ENCODE peak calls at places on chromosome 3, in four cellular contexts. B is ascending aorta, N is left ventricle myocardium inferior, S is right lobe of liver. G is an unnamed sample.
A peak's percentile ranks its signal among the peaks of the same experiment; 100 is the strongest.

GRCh38 chr3:133476971-133477375 is 77.1 kb downstream of the BFSP2 start:
- DNase-seq in B (no peak), N (no peak), S (no peak), G (no peak)

GRCh38 chr3:134445631-134446030 is 40.2 kb downstream of the ANAPC13 start:
- DNase-seq in N (no peak), B (no peak), S (no peak), G (peak; percentile 36)

GRCh38 chr3:150300376-150300775 is 107.7 kb upstream of the TSC22D2 start:
- DNase-seq in N (no peak), B (no peak), S (no peak), G (no peak)

GRCh38 chr3:160869825-160870224 is 113.8 kb downstream of the PPM1L start:
- DNase-seq in B (no peak), N (peak; percentile 19), S (peak; percentile 70), G (no peak)

GRCh38 chr3:126911162-126912026 is 71.5 kb upstream of the PLXNA1 start:
- DNase-seq in S (no peak), N (peak; percentile 29), B (peak; percentile 42), G (peak; percentile 97)

GRCh38 chr3:160091441-160091840 is 102.8 kb downstream of the IL12A start:
- DNase-seq in S (no peak), B (no peak), N (no peak), G (no peak)

GRCh38 chr3:138747229-138747628 is 87.5 kb downstream of the PIK3CB start:
- DNase-seq in B (no peak), S (no peak), N (no peak), G (peak; percentile 23)

GRCh38 chr3:8938021-8938420 is 25.3 kb downstream of the RAD18 start:
- DNase-seq in N (no peak), S (no peak), B (no peak), G (peak; percentile 36)

GRCh38 chr3:17444865-17445264 is 297.6 kb downstream of the TBC1D5 start:
- DNase-seq in N (no peak), B (no peak), S (no peak), G (no peak)

GRCh38 chr3:185071401-185071800 is 81.5 kb downstream of the C3orf70 start:
- DNase-seq in N (no peak), S (no peak), B (no peak), G (no peak)

GRCh38 chr3:183391460-183391859 is 37.0 kb downstream of the MCF2L2 start:
- DNase-seq in B (no peak), N (no peak), S (no peak), G (no peak)

GRCh38 chr3:111831840-111832239 is 27.2 kb upstream of the PHLDB2 start:
- DNase-seq in B (no peak), S (no peak), N (no peak), G (peak; percentile 83)

GRCh38 chr3:112822116-112823055 is 24.3 kb downstream of the CD200R1L start:
- DNase-seq in N (no peak), S (no peak), B (no peak), G (no peak)

GRCh38 chr3:134373942-134374790 is at the start of gene AMOTL2:
- DNase-seq in N (peak; percentile 91), B (no peak), S (peak; percentile 93), G (peak; percentile 94)

GRCh38 chr3:197801801-197802504 is 10.9 kb downstream of the LRCH3 start:
- DNase-seq in N (no peak), S (no peak), B (no peak), G (peak; percentile 39)

GRCh38 chr3:51718547-51719412 is 11.9 kb downstream of the GRM2 start:
- DNase-seq in N (peak; percentile 49), B (no peak), S (peak; percentile 82), G (no peak)
- TF ChIP-seq CTCF in N (peak; percentile 82), B (peak; percentile 15), S (peak; percentile 68), G (peak; percentile 27)

DNA sequence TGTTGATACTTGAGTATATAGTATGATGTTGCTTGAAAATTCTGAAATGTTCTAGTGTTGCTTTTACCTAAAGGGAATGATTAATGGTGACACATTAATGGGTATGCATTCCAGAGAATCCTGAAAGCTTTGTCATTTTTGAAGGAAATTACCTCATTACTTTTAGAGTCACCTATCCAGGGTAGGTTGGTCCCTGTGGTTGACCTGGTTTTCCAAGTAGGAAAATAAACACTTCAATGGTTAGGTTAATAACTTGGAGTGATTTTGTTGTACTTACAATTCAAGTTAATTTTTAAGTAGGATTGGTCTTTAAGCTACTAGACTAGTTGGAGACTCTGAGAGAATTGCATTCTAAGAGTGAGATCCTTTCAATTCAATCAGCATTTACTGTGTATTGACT is 31.0 kb downstream of the MITF start:
- DNase-seq in S (no peak), B (no peak), N (no peak), G (peak; percentile 72)
- H3K4me1 ChIP-seq in S (no peaks in the 10 kb centered on the region), B (peaks cover 16% of the 10 kb centered on the region), N (peaks cover 89% of the 10 kb centered on the region), G (peaks cover 15% of the 10 kb centered on the region)

DNA sequence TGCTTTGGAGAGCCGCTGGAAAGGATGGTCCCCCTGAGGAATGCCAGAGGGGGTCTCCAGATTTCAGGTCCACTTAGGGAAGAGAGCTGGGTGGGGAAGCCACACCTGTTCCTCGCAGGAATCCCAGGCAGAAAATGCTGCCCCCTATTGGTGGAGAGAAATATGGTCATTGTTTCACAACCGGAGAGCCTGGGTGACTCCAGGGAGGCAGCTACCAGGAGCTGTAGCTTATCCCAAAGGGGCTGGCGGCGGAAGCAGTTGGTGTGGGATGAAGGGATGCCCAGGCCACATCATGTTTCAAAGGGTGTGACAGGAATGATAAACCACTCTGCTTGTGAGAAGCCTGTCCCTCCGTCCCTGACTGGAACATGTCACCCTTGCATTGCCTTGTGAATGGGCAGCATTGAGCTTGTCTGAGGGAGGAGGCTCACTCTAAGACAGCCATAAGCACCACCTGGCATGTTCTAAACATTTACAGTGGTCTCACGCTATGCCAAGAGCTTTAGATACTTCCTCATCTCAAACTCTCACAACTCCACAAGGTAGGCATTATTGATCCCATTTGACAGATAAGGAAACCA is 34.5 kb downstream of the POMGNT2 start:
- DNase-seq in N (no peak), B (no peak), S (no peak), G (no peak)
- TF ChIP-seq CTCF in N (peak; percentile 46), B (peak; percentile 21), S (peak; percentile 26), G (peak; percentile 16)

DNA sequence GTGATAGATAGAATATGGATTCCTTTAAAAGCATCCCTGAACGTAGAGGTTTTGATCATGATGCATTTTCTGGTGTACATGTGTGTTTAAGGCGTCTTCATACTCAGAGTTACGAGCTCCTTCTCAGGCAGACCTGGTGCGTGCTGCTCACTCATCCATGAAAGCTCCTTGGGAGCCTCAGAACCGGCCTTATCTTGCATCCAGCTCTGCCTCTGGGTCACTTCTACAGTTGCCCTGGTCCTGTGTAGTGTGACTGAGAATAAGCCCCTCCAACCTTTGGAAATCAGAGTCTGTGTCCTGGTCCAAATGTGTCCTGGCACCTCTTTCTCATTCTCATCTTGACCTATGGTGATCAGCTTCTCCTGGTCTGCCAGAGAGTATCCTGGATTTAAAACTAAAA is 17.3 kb upstream of the RARRES1 start:
- DNase-seq in N (no peak), B (no peak), S (no peak), G (no peak)
- H3K4me1 ChIP-seq in N (no peaks in the 10 kb centered on the region), B (no peaks in the 10 kb centered on the region), S (no peaks in the 10 kb centered on the region), G (peaks cover 16% of the 10 kb centered on the region)

DNA sequence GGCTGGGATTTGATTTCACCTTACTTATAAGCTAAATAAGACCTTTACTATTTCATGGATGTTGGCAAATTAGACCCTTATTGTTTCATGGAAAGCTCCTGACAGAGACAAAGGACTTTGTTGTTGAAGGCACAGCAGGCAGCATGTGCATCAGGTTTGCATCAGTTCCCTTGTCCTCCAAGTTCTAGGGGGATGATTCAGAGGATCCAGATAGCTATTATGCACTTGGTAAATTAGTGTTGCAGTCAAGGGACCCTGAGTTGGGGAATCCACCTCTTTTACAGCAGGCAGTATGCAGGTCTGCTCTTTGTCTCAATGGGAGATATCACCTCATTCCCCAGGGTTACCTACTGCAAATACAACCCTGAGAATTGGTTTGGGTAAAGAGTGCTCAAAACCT is 131.4 kb upstream of the IGSF10 start:
- DNase-seq in S (no peak), N (no peak), B (no peak), G (no peak)
- TF ChIP-seq CTCF in S (no peak), N (no peak), B (no peak), G (no peak)